ENCODE peak calls at places on chromosomes 13 and 19, in five cellular contexts. T, I, U, J and X are unnamed samples. For H3K36me3, the result is how much of the 10 kb centered on the place peaks cover.

GRCh38 chr13:99407906-99408702 is 93.2 kb upstream of the TM9SF2 start:
- DNase-seq in T (no peak), I (no peak), U (no peak), J (no peak), X (no peak)

GRCh38 chr13:36582977-36583376 is 90.8 kb upstream of the SERTM1 start:
- DNase-seq in T (no peak), I (no peak), U (no peak), J (no peak), X (no peak)

GRCh38 chr13:33285420-33286124 is at the start of gene STARD13:
- DNase-seq in T (peak), I (peak), U (peak), J (peak), X (peak)

GRCh38 chr19:19300613-19301012 is 19.7 kb downstream of the SUGP1 start:
- DNase-seq in T (no peak), I (no peak), U (no peak), J (no peak), X (no peak)

GRCh38 chr13:79290595-79291244 is 115.3 kb downstream of the RBM26 start:
- DNase-seq in T (peak), I (no peak), U (no peak), J (no peak), X (no peak)

GRCh38 chr19:47495478-47496372 is 11.7 kb upstream of the KPTN start:
- DNase-seq in T (no peak), I (no peak), U (no peak), J (no peak), X (no peak)

GRCh38 chr13:95643009-95643408 is 1.5 kb downstream of the DZIP1 start:
- DNase-seq in T (peak), I (no peak), U (no peak), J (no peak), X (no peak)

GRCh38 chr13:94239135-94239534 is 240.3 kb downstream of the DCT start:
- DNase-seq in T (no peak), I (peak), U (no peak), J (peak), X (peak)

GRCh38 chr13:26558912-26559485 is 1.5 kb downstream of the WASF3 start:
- DNase-seq in T (peak), I (no peak), U (peak), J (no peak), X (peak)

GRCh38 chr19:29623726-29624488 is 17.8 kb downstream of the POP4 start:
- DNase-seq in T (no peak), I (no peak), U (no peak), J (no peak), X (no peak)

GRCh38 chr13:61531383-61532065 is 115.9 kb upstream of the PCDH20 start:
- DNase-seq in T (no peak), I (no peak), U (no peak), J (no peak), X (no peak)

GRCh38 chr19:19081642-19082151 is 17.9 kb downstream of the SLC25A42 start:
- DNase-seq in T (no peak), I (peak), U (no peak), J (no peak), X (no peak)

GRCh38 chr19:54465367-54466109 is 2.0 kb upstream of the LENG9 start:
- DNase-seq in T (peak), I (no peak), U (no peak), J (no peak), X (no peak)

GRCh38 chr13:43023244-43023931 is at the start of gene DNAJC15:
- DNase-seq in T (peak), I (peak), U (peak), J (no peak), X (peak)

GRCh38 chr19:41911889-41912731 is 16.1 kb downstream of the ERFL start:
- DNase-seq in T (no peak), I (no peak), U (no peak), J (no peak), X (no peak)

GRCh38 chr19:50777830-50778303 is 7.6 kb downstream of the GPR32 start:
- DNase-seq in T (peak), I (no peak), U (no peak), J (peak), X (peak)

GRCh38 chr19:20107301-20107700 is 29.5 kb downstream of the ZNF90 start:
- DNase-seq in T (no peak), I (no peak), U (no peak), J (no peak), X (no peak)

GRCh38 chr19:3606690-3607289 is at the start of gene TBXA2R:
- DNase-seq in T (peak), I (peak), U (peak), J (no peak), X (peak)

GRCh38 chr19:29503140-29503758 is 22.5 kb upstream of the VSTM2B start:
- DNase-seq in T (no peak), I (no peak), U (no peak), J (no peak), X (peak)

GRCh38 chr19:12527034-12527836 is 24.0 kb downstream of the ZNF564 start:
- DNase-seq in T (peak), I (peak), U (peak), J (peak), X (peak)

GRCh38 chr19:46860846-46861690 is at the start of gene ARHGAP35:
- DNase-seq in T (no peak), I (no peak), U (peak), J (no peak), X (peak)

GRCh38 chr13:25371608-25372274 is at the start of gene ATP8A2:
- DNase-seq in T (peak), I (no peak), U (peak), J (no peak), X (peak)
- TF ChIP-seq EZH2 in T (no peak), I (peak), U (no peak), J (peak), X (peak)

DNA sequence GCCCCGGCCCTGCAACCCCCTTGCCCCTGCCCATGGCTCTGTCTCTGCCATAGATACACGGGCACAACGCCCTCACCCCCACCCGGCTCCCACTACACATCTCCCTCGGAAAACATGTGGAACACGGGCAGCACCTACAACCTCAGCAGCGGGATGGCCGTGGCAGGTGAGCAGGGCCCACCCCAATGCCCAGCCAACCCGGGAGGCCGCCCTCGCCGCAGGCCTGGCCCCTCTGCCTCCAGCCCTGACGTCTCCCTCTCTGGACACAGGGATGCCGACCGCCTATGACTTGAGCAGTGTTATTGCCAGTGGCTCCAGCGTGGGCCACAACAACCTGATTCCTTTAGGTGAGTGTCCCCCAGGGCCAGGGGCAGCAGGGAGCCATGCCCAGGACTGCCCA is 7.7 kb downstream of the YIPF2 start:
- DNase-seq in T (no peak), I (no peak), U (no peak), J (no peak), X (no peak)
- H3K36me3 ChIP-seq in T (under half), I (under half), U (under half), J (under half), X (under half)

GRCh38 chr13:21670006-21670882 is 629 bp upstream of the FGF9 start:
- DNase-seq in T (peak), I (peak), U (peak), J (peak), X (peak)

GRCh38 chr13:21672811-21673591 is 2.1 kb downstream of the FGF9 start:
- DNase-seq in T (peak), I (no peak), U (no peak), J (no peak), X (peak)

GRCh38 chr13:21671793-21672680 is 1.2 kb downstream of the FGF9 start:
- DNase-seq in T (peak), I (no peak), U (no peak), J (no peak), X (no peak)

GRCh38 chr13:21670883-21671792 is at the start of gene FGF9:
- DNase-seq in T (peak), I (peak), U (peak), J (peak), X (peak)

GRCh38 chr13:21668665-21669599 is 1.9 kb upstream of the FGF9 start:
- DNase-seq in T (peak), I (peak), U (peak), J (no peak), X (peak)
- H3K4me2 ChIP-seq in T (peak), I (peak), U (peak), J (peak), X (peak)

DNA sequence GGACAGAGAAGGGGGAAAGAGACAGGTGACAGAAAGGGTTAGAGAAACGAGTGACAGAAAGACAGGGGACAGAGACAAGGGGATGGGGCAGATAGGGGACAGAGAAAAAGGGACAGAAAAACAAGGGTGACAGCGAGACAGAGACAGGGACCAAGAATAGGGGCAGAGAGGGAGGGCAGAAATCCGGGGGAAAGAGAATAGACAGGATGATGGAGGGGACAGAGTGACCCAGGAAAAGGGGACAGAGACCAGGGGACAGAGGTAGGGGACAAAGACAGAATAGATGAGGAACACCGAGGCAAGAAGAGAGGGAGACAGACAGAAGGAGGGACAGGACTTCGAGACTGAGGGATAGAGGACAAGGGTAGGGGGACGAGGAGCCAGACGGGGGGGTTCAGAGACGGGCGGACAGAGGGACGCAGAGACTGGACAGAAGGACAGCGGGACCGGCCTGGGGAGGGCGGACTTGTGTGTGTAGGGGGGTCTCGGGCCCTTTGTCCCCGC is 607 bp downstream of the CADM4 start:
- DNase-seq in T (no peak), I (no peak), U (no peak), J (no peak), X (no peak)
- TF ChIP-seq EZH2 in T (no peak), I (peak), U (no peak), J (no peak), X (peak)

GRCh38 chr19:44890366-44891015 is 563 bp upstream of the TOMM40 start:
- DNase-seq in T (no peak), I (peak), U (peak), J (peak), X (peak)

GRCh38 chr19:44891016-44891882 is at the start of gene TOMM40:
- DNase-seq in T (peak), I (no peak), U (peak), J (no peak), X (peak)

GRCh38 chr19:44893704-44894103 is 2.6 kb downstream of the TOMM40 start:
- DNase-seq in T (no peak), I (no peak), U (no peak), J (no peak), X (no peak)

GRCh38 chr19:44894946-44895345 is 3.9 kb downstream of the TOMM40 start:
- DNase-seq in T (no peak), I (no peak), U (no peak), J (no peak), X (no peak)

GRCh38 chr19:44892932-44893331 is 1.9 kb downstream of the TOMM40 start:
- DNase-seq in T (no peak), I (no peak), U (no peak), J (no peak), X (no peak)
- H3K36me3 ChIP-seq in T (under half), I (under half), U (under half), J (under half), X (under half)